ENCODE peak calls at places on chromosomes 7 and 10, in five cellular contexts. T, Y, I, A and Q are unnamed samples.

GRCh38 chr7:148434887-148435286 is 155.7 kb upstream of the C7orf33 start:
- DNase-seq in T (no peak), Y (no peak), I (no peak), A (no peak), Q (no peak)

GRCh38 chr7:90594791-90595317 is 1.3 kb upstream of the CDK14 start:
- DNase-seq in T (peak; percentile 39), Y (no peak), I (no peak), A (no peak), Q (peak; percentile 59)

GRCh38 chr7:135713836-135714470 is 14.0 kb downstream of the SLC13A4 start:
- DNase-seq in T (no peak), Y (no peak), I (no peak), A (no peak), Q (no peak)

GRCh38 chr7:75835688-75836285 is 22.2 kb upstream of the CCL24 start:
- DNase-seq in T (no peak), Y (no peak), I (no peak), A (no peak), Q (no peak)

GRCh38 chr7:156657681-156658080 is 17.1 kb downstream of the RNF32 start:
- DNase-seq in T (no peak), Y (no peak), I (no peak), A (no peak), Q (no peak)

GRCh38 chr7:121689749-121690148 is 183.2 kb upstream of the PTPRZ1 start:
- DNase-seq in T (no peak), Y (no peak), I (no peak), A (no peak), Q (no peak)

GRCh38 chr7:100897772-100898454 is 2.2 kb upstream of the ACHE start:
- DNase-seq in T (no peak), Y (no peak), I (peak; percentile 70), A (no peak), Q (no peak)

GRCh38 chr7:48274662-48275061 is 103.4 kb downstream of the ABCA13 start:
- DNase-seq in T (no peak), Y (no peak), I (no peak), A (no peak), Q (no peak)

GRCh38 chr10:5632430-5632829 is 34.0 kb downstream of the ASB13 start:
- DNase-seq in T (peak; percentile 31), Y (no peak), I (peak; percentile 74), A (no peak), Q (no peak)

GRCh38 chr10:78455873-78456272 is 422.2 kb downstream of the RPS24 start:
- DNase-seq in T (no peak), Y (no peak), I (no peak), A (no peak), Q (no peak)

GRCh38 chr7:149261321-149261828 is 621 bp upstream of the ZNF783 start:
- DNase-seq in T (no peak), Y (peak; percentile 1), I (no peak), A (no peak), Q (no peak)

GRCh38 chr10:71657604-71658348 is 61.8 kb downstream of the C10orf105 start:
- DNase-seq in T (no peak), Y (no peak), I (no peak), A (no peak), Q (peak; percentile 78)

GRCh38 chr10:105837951-105838350 is 1196.9 kb downstream of the SORCS3 start:
- DNase-seq in T (no peak), Y (no peak), I (no peak), A (no peak), Q (no peak)

GRCh38 chr7:23893172-23893941 is 183.3 kb downstream of the STK31 start:
- DNase-seq in T (no peak), Y (no peak), I (no peak), A (no peak), Q (no peak)

GRCh38 chr7:47449810-47450586 is 131.9 kb downstream of the TNS3 start:
- DNase-seq in T (no peak), Y (no peak), I (no peak), A (no peak), Q (no peak)

GRCh38 chr7:29340691-29341090 is 146.1 kb downstream of the CHN2 start:
- DNase-seq in T (no peak), Y (no peak), I (no peak), A (no peak), Q (no peak)

GRCh38 chr10:130485958-130486680 is 349.9 kb downstream of the GLRX3 start:
- DNase-seq in T (no peak), Y (no peak), I (no peak), A (peak; percentile 44), Q (no peak)

GRCh38 chr7:47389923-47390630 is 191.8 kb downstream of the TNS3 start:
- DNase-seq in T (peak; percentile 9), Y (no peak), I (no peak), A (no peak), Q (no peak)

GRCh38 chr10:63236113-63236935 is 103.2 kb downstream of the NRBF2 start:
- DNase-seq in T (no peak), Y (no peak), I (no peak), A (no peak), Q (peak; percentile 10)

GRCh38 chr7:50212666-50213621 is 91.6 kb upstream of the IKZF1 start:
- DNase-seq in T (peak; percentile 62), Y (no peak), I (no peak), A (no peak), Q (no peak)

GRCh38 chr10:17217661-17218306 is 10.3 kb upstream of the VIM start:
- DNase-seq in T (no peak), Y (no peak), I (no peak), A (no peak), Q (no peak)

GRCh38 chr7:100888529-100888987 is 957 bp downstream of the UFSP1 start:
- DNase-seq in T (no peak), Y (no peak), I (no peak), A (no peak), Q (no peak)

GRCh38 chr10:128463991-128464755 is 337.9 kb upstream of the MKI67 start:
- DNase-seq in T (no peak), Y (no peak), I (peak; percentile 29), A (peak; percentile 60), Q (no peak)

GRCh38 chr7:114412548-114412947 is 2.1 kb upstream of the FOXP2 start:
- DNase-seq in T (no peak), Y (peak; percentile 54), I (no peak), A (no peak), Q (no peak)

GRCh38 chr10:98260350-98260749 is 7.6 kb downstream of the LOXL4 start:
- DNase-seq in T (no peak), Y (no peak), I (no peak), A (no peak), Q (no peak)

GRCh38 chr7:43108255-43109011 is 4.0 kb upstream of the HECW1 start:
- DNase-seq in T (peak; percentile 79), Y (peak; percentile 20), I (peak; percentile 53), A (peak; percentile 64), Q (peak; percentile 71)

GRCh38 chr10:111222961-111223360 is 146.1 kb downstream of the ADRA2A start:
- DNase-seq in T (no peak), Y (no peak), I (no peak), A (no peak), Q (no peak)